ENCODE peak calls at places on chromosomes 16 and 17, in four cellular contexts. G is brain microvascular endothelial cell, T is T-helper 1 cell, A is neural crest cell. N is an unnamed sample.

GRCh38 chr17:2063306-2064146 is 8.6 kb downstream of the HIC1 start:
- DNase-seq in A (no peak), T (no peak), G (peak), N (no peak)

GRCh38 chr17:81291662-81292061 is 3.4 kb downstream of the SLC38A10 start:
- DNase-seq in T (peak), G (peak), A (peak), N (peak)

GRCh38 chr17:80816241-80817103 is 175.2 kb upstream of the CHMP6 start:
- DNase-seq in T (no peak), A (no peak), G (no peak), N (no peak)

GRCh38 chr17:38620551-38621277 is 15.0 kb upstream of the SRCIN1 start:
- DNase-seq in T (no peak), A (no peak), G (no peak), N (no peak)

GRCh38 chr17:17315142-17315821 is 12.1 kb downstream of the NT5M start:
- DNase-seq in T (no peak), A (no peak), G (no peak), N (no peak)

GRCh38 chr17:73384926-73385325 is 73.1 kb upstream of the CDC42EP4 start:
- DNase-seq in G (no peak), A (no peak), T (no peak), N (no peak)

GRCh38 chr17:77957215-77957868 is 1.2 kb upstream of the TNRC6C start:
- DNase-seq in T (peak), A (peak), G (no peak), N (peak)

GRCh38 chr17:78532922-78533640 is 44.1 kb downstream of the DNAH17 start:
- DNase-seq in A (no peak), T (no peak), G (peak), N (no peak)

GRCh38 chr17:20141201-20141999 is 132.2 kb downstream of the SPECC1 start:
- DNase-seq in T (no peak), A (no peak), G (no peak), N (no peak)

GRCh38 chr17:50348522-50349240 is 2.8 kb downstream of the XYLT2 start:
- DNase-seq in A (no peak), G (no peak), T (no peak), N (no peak)

GRCh38 chr16:70453891-70454220 is 539 bp upstream of the FCSK start:
- DNase-seq in T (no peak), A (peak), G (no peak), N (no peak)

GRCh38 chr17:61414141-61414935 is 14.7 kb downstream of the TBX2 start:
- DNase-seq in A (no peak), T (no peak), G (no peak), N (no peak)

GRCh38 chr16:14473488-14473887 is 156.6 kb downstream of the PARN start:
- DNase-seq in A (no peak), G (no peak), T (no peak), N (no peak)

GRCh38 chr17:21223086-21223485 is 9.1 kb upstream of the TMEM11 start:
- DNase-seq in T (no peak), A (no peak), G (no peak), N (no peak)

N was measured in cardiac muscle cell.